ENCODE peak calls at places on chromosomes 12 and 14, in four cellular contexts. One of them, this sample, is unnamed.

GRCh38 chr12:6952121-6952859 is 1.1 kb downstream of the PTPN6 start:
- DNase-seq in GM12878: no peak
- DNase-seq in K562: no peak
- DNase-seq in HepG2: no peak
- DNase-seq in this sample: no peak

GRCh38 chr12:31210104-31210503 is 115.8 kb downstream of the SINHCAF start:
- DNase-seq in K562: no peak
- DNase-seq in GM12878: no peak
- DNase-seq in HepG2: no peak
- DNase-seq in this sample: no peak

GRCh38 chr12:68579254-68579653 is 31.4 kb upstream of the RAP1B start:
- DNase-seq in GM12878: no peak
- DNase-seq in K562: no peak
- DNase-seq in HepG2: no peak
- DNase-seq in this sample: no peak

GRCh38 chr12:12398026-12398859 is 41.4 kb downstream of the BORCS5 start:
- DNase-seq in K562: no peak
- DNase-seq in GM12878: no peak
- DNase-seq in HepG2: peak; percentile 89
- DNase-seq in this sample: no peak

GRCh38 chr12:129081755-129082250 is 228.5 kb downstream of the GLT1D1 start:
- DNase-seq in K562: no peak
- DNase-seq in GM12878: no peak
- DNase-seq in HepG2: no peak
- DNase-seq in this sample: no peak

GRCh38 chr14:74468513-74468912 is 24.6 kb downstream of the NPC2 start:
- DNase-seq in GM12878: no peak
- DNase-seq in HepG2: no peak
- DNase-seq in K562: no peak
- DNase-seq in this sample: no peak

GRCh38 chr14:30610719-30611388 is 11.3 kb upstream of the SCFD1 start:
- DNase-seq in GM12878: no peak
- DNase-seq in K562: peak; percentile 68
- DNase-seq in HepG2: peak; percentile 75
- DNase-seq in this sample: peak; percentile 23

GRCh38 chr12:4277856-4278581 is 4.5 kb downstream of the CCND2 start:
- DNase-seq in K562: no peak
- DNase-seq in HepG2: no peak
- DNase-seq in GM12878: no peak
- DNase-seq in this sample: no peak

GRCh38 chr12:95548056-95548538 is 3.2 kb downstream of the USP44 start:
- DNase-seq in K562: peak; percentile 37
- DNase-seq in HepG2: no peak
- DNase-seq in GM12878: no peak
- DNase-seq in this sample: peak; percentile 58

GRCh38 chr12:9319842-9320173 is 111.6 kb upstream of the PZP start:
- DNase-seq in K562: no peak
- DNase-seq in HepG2: no peak
- DNase-seq in GM12878: no peak
- DNase-seq in this sample: no peak

GRCh38 chr12:68100241-68100640 is 59.3 kb downstream of the IFNG start:
- DNase-seq in K562: no peak
- DNase-seq in GM12878: no peak
- DNase-seq in HepG2: no peak
- DNase-seq in this sample: no peak

GRCh38 chr14:75257241-75257640 is 21.4 kb upstream of the FOS start:
- DNase-seq in HepG2: no peak
- DNase-seq in GM12878: no peak
- DNase-seq in K562: no peak
- DNase-seq in this sample: no peak

GRCh38 chr14:58625438-58625837 is 12.3 kb upstream of the DACT1 start:
- DNase-seq in K562: no peak
- DNase-seq in HepG2: no peak
- DNase-seq in GM12878: no peak
- DNase-seq in this sample: no peak

GRCh38 chr12:11822071-11822818 is 172.8 kb downstream of the ETV6 start:
- DNase-seq in HepG2: no peak
- DNase-seq in K562: no peak
- DNase-seq in GM12878: peak; percentile 74
- DNase-seq in this sample: no peak

GRCh38 chr14:54502602-54503001 is 7.1 kb upstream of the CGRRF1 start:
- DNase-seq in K562: peak; percentile 47
- DNase-seq in GM12878: no peak
- DNase-seq in HepG2: no peak
- DNase-seq in this sample: no peak

GRCh38 chr14:31484754-31485153 is 3.1 kb downstream of the GPR33 start:
- DNase-seq in HepG2: no peak
- DNase-seq in GM12878: no peak
- DNase-seq in K562: no peak
- DNase-seq in this sample: no peak

GRCh38 chr12:121628536-121628935 is 2.2 kb downstream of the ORAI1 start:
- DNase-seq in GM12878: no peak
- DNase-seq in HepG2: no peak
- DNase-seq in K562: no peak
- DNase-seq in this sample: no peak

GRCh38 chr12:24991209-24992049 is 42.5 kb upstream of the BCAT1 start:
- DNase-seq in HepG2: peak; percentile 45
- DNase-seq in GM12878: peak; percentile 65
- DNase-seq in K562: peak; percentile 66
- DNase-seq in this sample: peak; percentile 39

GRCh38 chr14:74917646-74918081 is 5.4 kb downstream of the RPS6KL1 start:
- DNase-seq in GM12878: no peak
- DNase-seq in K562: no peak
- DNase-seq in HepG2: no peak
- DNase-seq in this sample: no peak

DNA sequence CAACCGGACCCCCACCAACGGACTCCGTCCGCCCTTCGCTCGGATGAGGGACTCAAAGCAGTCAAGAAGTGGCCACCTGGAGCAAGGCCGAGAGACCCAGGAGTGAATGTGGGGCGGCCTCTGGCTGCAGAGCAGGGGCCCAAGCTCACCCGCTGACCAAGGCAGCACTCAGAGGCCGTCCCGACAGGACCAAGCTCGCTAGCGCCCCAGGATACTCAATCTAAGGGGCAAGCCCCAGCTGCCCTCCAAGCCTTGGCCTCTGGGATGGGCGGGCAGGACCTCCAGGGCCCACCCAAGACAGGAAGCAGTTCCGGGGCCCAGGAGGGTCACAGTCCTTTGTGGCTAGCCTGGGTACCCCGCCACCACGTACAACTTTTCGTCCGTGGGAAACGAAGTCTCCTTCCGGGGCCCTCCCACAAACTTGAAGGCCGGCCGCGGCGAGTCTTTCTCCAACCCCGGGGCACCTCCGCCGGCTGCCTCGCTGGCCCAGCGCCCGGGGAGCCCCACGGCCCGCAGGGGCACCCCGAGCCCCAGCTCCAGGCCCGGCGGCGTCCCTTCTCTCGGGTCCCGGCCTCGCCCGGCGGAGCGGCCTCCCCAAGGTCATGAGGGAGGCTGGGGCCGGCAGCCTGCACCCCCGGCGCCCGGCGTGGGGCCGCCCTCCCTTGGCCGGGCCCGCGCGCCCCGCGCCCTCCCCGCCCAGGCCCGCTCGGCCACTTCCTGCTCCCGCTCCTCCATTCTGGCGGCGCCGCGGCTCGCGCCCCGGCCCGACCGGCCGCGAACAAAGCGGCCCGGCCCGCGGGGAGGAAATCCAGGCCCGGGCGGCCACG is 694 bp downstream of the AKT1 start:
- DNase-seq in K562: peak; percentile 43
- DNase-seq in GM12878: no peak
- DNase-seq in HepG2: no peak
- DNase-seq in this sample: peak; percentile 45
- TF ChIP-seq TARDBP in K562: no peak
- TF ChIP-seq TARDBP in GM12878: no peak
- TF ChIP-seq TARDBP in HepG2: no peak
- TF ChIP-seq TARDBP in this sample: no peak

DNA sequence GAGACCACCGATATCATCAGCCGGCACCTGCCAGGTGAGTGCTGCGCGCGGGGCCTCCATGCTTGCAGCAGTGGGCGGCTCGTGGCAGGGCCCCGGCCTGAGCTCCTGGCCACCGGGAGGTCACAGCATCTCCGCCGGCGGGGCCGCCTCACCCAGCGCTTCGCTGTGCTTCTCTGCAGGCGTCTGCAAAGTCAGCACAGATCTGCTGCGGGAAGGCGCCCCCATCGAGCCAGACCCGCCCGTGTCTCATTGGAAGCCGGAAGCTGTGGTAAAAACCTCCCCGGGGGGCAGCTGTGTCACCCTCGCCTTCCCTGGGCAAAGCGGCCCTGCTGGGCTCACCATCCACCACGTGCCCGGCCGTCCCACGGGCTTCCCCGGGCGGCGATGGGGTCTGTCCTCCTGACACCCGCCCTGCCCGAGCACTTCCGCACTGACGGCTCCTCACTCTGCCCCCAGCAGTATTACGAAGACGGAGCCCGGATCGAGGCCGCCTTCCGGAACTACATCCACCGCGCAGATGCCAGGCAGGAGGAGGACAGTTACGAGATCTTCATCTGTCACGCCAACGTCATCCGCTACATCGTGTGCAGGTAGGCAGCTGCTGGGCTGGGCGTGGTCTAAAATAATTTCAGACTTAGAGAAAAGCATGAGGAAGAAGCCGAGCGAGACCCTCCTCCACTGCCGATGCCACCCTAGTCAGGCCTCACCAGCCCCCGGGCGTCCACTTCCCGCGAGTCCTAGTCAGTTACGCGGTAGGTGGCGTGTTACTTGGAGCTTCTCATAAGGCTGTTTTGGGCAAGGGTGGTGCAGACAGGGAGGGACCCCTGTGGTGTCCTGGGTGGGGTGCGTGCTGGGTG is 7.1 kb downstream of the PGAM5 start:
- DNase-seq in GM12878: no peak
- DNase-seq in HepG2: no peak
- DNase-seq in K562: no peak
- DNase-seq in this sample: no peak
- TF ChIP-seq FOXM1 in GM12878: no peak
- TF ChIP-seq FOXM1 in HepG2: no peak
- TF ChIP-seq FOXM1 in K562: no peak
- TF ChIP-seq FOXM1 in this sample: no peak

DNA sequence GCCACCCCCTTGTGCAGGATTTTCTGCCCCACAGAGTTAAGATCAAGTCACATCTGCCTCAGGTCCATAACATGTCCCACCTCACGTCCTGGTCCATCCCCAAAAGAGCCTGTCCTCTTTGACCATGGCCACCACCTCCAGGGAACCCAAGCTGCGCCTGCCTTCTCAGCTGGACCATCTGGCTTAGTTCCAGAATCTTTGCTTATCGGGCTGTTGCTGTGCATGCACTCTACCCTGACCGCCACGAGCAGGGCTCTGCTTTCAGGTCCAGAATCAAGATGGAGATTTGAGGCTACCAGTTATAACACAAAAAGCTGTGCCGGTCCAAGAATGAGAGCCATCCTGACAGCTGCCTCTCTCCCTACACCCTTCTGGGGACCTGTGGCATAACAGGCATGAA is 326.7 kb downstream of the DPF3 start:
- DNase-seq in GM12878: no peak
- DNase-seq in HepG2: no peak
- DNase-seq in K562: peak; percentile 27
- DNase-seq in this sample: no peak
- TF ChIP-seq BHLHE40 in GM12878: no peak
- TF ChIP-seq BHLHE40 in HepG2: no peak
- TF ChIP-seq BHLHE40 in K562: no peak
- TF ChIP-seq BHLHE40 in this sample: no peak

DNA sequence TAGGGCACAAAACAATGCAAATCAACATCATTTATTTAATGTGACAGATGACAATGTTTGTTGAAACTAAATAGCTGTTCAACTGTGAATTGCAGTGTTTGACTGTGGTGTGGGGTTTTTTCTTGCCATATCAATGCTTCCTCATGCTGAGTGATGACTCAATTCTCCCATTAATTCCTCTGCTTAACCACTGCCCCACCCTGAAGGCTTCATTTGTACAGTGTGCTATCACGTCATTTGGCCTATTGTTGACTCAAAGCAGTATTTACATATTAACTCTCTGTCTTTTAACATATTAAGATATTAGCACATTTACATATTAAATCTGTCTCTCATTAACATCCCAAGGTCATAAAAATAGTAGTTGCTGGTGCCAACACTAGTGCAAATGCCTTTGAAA is 164.8 kb upstream of the NRXN3 start:
- DNase-seq in GM12878: peak; percentile 51
- DNase-seq in HepG2: no peak
- DNase-seq in K562: peak; percentile 51
- DNase-seq in this sample: no peak
- TF ChIP-seq TARDBP in GM12878: no peak
- TF ChIP-seq TARDBP in HepG2: no peak
- TF ChIP-seq TARDBP in K562: no peak
- TF ChIP-seq TARDBP in this sample: no peak

DNA sequence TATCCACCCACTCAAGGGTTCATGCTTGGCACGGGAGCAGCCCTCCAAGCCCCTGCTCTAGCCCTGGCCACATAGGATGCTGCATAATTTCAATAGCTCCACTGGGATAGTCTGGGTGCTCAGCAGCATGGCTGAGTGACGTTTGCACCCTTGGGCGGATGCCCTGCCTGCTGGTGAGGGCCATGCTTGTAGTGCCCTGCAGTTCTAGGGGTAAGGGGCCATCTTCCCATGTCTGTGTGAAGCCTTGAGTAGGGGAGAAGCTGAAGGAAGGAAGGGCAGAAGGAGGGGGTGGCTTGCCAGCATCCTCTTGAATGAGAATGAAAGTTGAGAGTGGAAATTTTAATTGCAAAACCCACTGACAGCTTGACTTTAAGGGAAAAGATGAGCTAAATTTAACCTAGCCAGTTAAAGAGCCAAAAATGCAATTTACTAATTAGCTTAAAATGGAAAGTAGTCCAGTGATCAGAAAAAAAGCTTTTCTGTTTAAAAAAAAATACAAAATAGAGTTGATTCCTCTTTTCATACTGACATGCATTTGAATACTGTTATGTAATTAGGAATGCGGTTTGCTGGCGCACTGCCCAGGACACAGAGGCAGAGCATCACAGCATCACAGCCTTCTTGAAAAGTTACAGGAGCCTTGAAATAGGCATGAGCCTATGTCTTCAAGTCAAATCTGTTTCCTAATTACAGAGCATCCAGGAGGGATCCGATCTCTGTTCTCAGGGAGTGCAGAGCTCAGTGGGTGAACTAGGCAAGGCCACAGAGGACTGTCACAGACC is 18.5 kb upstream of the EML1 start:
- DNase-seq in K562: no peak
- DNase-seq in HepG2: no peak
- DNase-seq in GM12878: no peak
- DNase-seq in this sample: no peak
- TF ChIP-seq FOXM1 in K562: no peak
- TF ChIP-seq FOXM1 in HepG2: no peak
- TF ChIP-seq FOXM1 in GM12878: no peak
- TF ChIP-seq FOXM1 in this sample: no peak

GRCh38 chr12:104870797-104871196 is 87.3 kb downstream of the SLC41A2 start:
- DNase-seq in GM12878: peak; percentile 50
- DNase-seq in HepG2: no peak
- DNase-seq in K562: no peak
- DNase-seq in this sample: no peak
- TF ChIP-seq BHLHE40 in GM12878: no peak
- TF ChIP-seq BHLHE40 in HepG2: no peak
- TF ChIP-seq BHLHE40 in K562: no peak
- TF ChIP-seq BHLHE40 in this sample: no peak

This sample was measured in HEK293T.